ENCODE peak calls at places on chromosome 3, in ten cellular contexts. U is testis, Y is uterus, G is transverse colon, F is body of pancreas, J is fibroblast of lung, L is upper lobe of right lung, H is esophagus squamous epithelium, B is cardiac muscle cell, P is lower lobe of right lung. S is an unnamed sample.

GRCh38 chr3:191158247-191158646 is 40.8 kb upstream of the OSTN start:
- DNase-seq in U (no peak), Y (no peak), G (no peak), F (no peak), J (no peak), L (no peak), H (no peak), B (no peak), P (no peak), S (no peak)

GRCh38 chr3:71543371-71544016 is 40.0 kb downstream of the FOXP1 start:
- DNase-seq in U (no peak), Y (peak; percentile 17), G (no peak), F (no peak), J (no peak), L (no peak), H (no peak), B (no peak), P (no peak), S (peak; percentile 37)

GRCh38 chr3:99637041-99637380 is 1.4 kb upstream of the COL8A1 start:
- DNase-seq in U (no peak), Y (no peak), G (no peak), F (no peak), J (no peak), L (no peak), H (no peak), B (peak; percentile 63), P (no peak), S (no peak)

GRCh38 chr3:58214484-58215316 is 3.9 kb upstream of the DNASE1L3 start:
- DNase-seq in U (no peak), Y (no peak), G (peak; percentile 24), F (peak; percentile 19), J (no peak), L (peak; percentile 68), H (no peak), B (no peak), P (peak; percentile 58), S (no peak)

GRCh38 chr3:181720281-181720680 is 8.6 kb downstream of the SOX2 start:
- DNase-seq in U (no peak), Y (no peak), G (no peak), F (no peak), J (peak; percentile 80), L (no peak), H (no peak), B (no peak), P (no peak), S (no peak)

GRCh38 chr3:133570139-133570936 is 3.1 kb upstream of the CDV3 start:
- DNase-seq in U (peak; percentile 10), Y (no peak), G (no peak), F (peak; percentile 34), J (peak; percentile 96), L (no peak), H (no peak), B (peak; percentile 88), P (no peak), S (no peak)

GRCh38 chr3:56981445-56982230 is 78.8 kb upstream of the SPATA12 start:
- DNase-seq in U (no peak), Y (no peak), G (no peak), F (no peak), J (no peak), L (no peak), H (no peak), B (no peak), P (no peak), S (no peak)

GRCh38 chr3:42061711-42062408 is 29.3 kb upstream of the TRAK1 start:
- DNase-seq in U (no peak), Y (peak; percentile 74), G (peak; percentile 72), F (peak; percentile 40), J (peak; percentile 94), L (no peak), H (no peak), B (peak; percentile 92), P (peak; percentile 63), S (peak; percentile 94)

GRCh38 chr3:178880274-178880673 is 191.3 kb downstream of the ZMAT3 start:
- DNase-seq in U (no peak), Y (no peak), G (no peak), F (no peak), J (no peak), L (no peak), H (no peak), B (no peak), P (no peak), S (no peak)

DNA sequence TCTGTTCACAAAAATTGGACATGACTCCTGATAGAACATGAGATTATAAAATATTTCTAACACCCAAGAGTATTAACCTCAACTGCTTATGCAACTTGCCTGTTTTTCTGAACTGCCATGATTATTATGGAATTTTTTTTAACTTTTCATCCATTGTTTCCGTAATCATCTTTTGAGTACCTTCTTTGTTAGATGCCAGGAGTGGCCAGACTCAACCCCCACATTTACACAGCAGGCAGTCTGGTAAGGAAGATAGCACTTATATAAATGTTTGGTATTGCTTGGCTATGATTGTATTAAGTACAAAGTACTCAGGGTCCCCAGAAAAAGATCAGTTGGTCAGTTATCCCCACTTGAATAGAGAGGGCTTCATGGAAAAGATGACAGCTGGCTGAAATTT is 74.3 kb downstream of the CRYBG3 start:
- DNase-seq in U (no peak), Y (no peak), G (no peak), F (no peak), J (no peak), L (no peak), H (no peak), B (no peak), P (no peak), S (no peak)
- H3K4me1 ChIP-seq in U (no peaks in the 10 kb centered on the region), Y (no peaks in the 10 kb centered on the region), G (peaks cover 5% of the 10 kb centered on the region), F (peaks cover 2% of the 10 kb centered on the region), J (no peaks in the 10 kb centered on the region), L (peaks cover 5% of the 10 kb centered on the region), H (peaks cover 7% of the 10 kb centered on the region), B (no peaks in the 10 kb centered on the region), P (peaks cover 5% of the 10 kb centered on the region), S (peaks cover 5% of the 10 kb centered on the region)

GRCh38 chr3:184380627-184381260 is 890 bp downstream of the CHRD start:
- DNase-seq in U (no peak), Y (peak; percentile 47), G (no peak), F (no peak), J (no peak), L (no peak), H (no peak), B (no peak), P (no peak), S (no peak)

GRCh38 chr3:184383033-184383740 is 3.3 kb downstream of the CHRD start:
- DNase-seq in U (no peak), Y (no peak), G (no peak), F (no peak), J (no peak), L (no peak), H (no peak), B (no peak), P (no peak), S (no peak)

GRCh38 chr3:184382326-184383032 is 2.6 kb downstream of the CHRD start:
- DNase-seq in U (no peak), Y (no peak), G (no peak), F (no peak), J (no peak), L (no peak), H (no peak), B (no peak), P (no peak), S (no peak)

GRCh38 chr3:184380210-184380626 is 364 bp downstream of the CHRD start:
- DNase-seq in U (peak; percentile 54), Y (peak; percentile 83), G (peak; percentile 65), F (peak; percentile 77), J (peak; percentile 42), L (peak; percentile 83), H (no peak), B (peak; percentile 51), P (peak; percentile 66), S (peak; percentile 63)

GRCh38 chr3:184381261-184382224 is 1.7 kb downstream of the CHRD start:
- DNase-seq in U (no peak), Y (no peak), G (no peak), F (no peak), J (no peak), L (no peak), H (no peak), B (no peak), P (no peak), S (no peak)
- H3K4me3 ChIP-seq in U (no peak overlapping the region), Y (peak overlapping the region; percentile 67), G (peak overlapping the region; percentile 7), F (no peak overlapping the region), J (no peak overlapping the region), L (peak overlapping the region; percentile 48), H (peak overlapping the region; percentile 80), B (no peak overlapping the region), P (peak overlapping the region; percentile 53), S (peak overlapping the region; percentile 45)

GRCh38 chr3:11819146-11819545 is 27.5 kb downstream of the TAMM41 start:
- DNase-seq in U (no peak), Y (no peak), G (no peak), F (no peak), J (no peak), L (no peak), H (no peak), B (no peak), P (no peak), S (no peak)

GRCh38 chr3:11820540-11821041 is 26.1 kb downstream of the TAMM41 start:
- DNase-seq in U (peak; percentile 27), Y (no peak), G (no peak), F (peak; percentile 43), J (peak; percentile 53), L (no peak), H (no peak), B (peak; percentile 2), P (no peak), S (no peak)

DNA sequence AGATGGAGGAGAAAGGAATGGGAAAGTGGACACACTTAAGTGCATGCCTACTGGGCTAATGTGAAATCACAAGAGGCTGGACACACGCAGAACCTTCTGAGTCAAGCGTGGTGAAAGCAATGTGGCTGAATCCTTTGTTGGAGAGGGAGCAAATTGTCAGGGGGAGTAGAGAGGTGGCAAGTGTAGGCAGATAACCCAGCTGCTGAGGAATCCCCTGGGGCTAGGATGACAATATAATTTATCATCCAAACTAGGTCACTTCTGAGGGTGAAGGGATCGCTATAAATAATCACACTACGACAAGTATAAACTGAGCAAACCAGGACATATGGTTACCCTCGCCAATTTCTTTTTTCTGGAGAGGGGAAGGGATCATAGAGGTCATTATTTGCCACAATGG is 28.7 kb downstream of the TAMM41 start:
- DNase-seq in U (no peak), Y (no peak), G (no peak), F (no peak), J (peak; percentile 27), L (no peak), H (no peak), B (no peak), P (no peak), S (no peak)
- H3K27ac ChIP-seq in U (no peak overlapping the region), Y (no peak overlapping the region), G (no peak overlapping the region), F (no peak overlapping the region), J (no peak overlapping the region), L (no peak overlapping the region), H (peak overlapping the region; percentile 14), B (no peak overlapping the region), P (no peak overlapping the region), S (peak overlapping the region; percentile 15)

DNA sequence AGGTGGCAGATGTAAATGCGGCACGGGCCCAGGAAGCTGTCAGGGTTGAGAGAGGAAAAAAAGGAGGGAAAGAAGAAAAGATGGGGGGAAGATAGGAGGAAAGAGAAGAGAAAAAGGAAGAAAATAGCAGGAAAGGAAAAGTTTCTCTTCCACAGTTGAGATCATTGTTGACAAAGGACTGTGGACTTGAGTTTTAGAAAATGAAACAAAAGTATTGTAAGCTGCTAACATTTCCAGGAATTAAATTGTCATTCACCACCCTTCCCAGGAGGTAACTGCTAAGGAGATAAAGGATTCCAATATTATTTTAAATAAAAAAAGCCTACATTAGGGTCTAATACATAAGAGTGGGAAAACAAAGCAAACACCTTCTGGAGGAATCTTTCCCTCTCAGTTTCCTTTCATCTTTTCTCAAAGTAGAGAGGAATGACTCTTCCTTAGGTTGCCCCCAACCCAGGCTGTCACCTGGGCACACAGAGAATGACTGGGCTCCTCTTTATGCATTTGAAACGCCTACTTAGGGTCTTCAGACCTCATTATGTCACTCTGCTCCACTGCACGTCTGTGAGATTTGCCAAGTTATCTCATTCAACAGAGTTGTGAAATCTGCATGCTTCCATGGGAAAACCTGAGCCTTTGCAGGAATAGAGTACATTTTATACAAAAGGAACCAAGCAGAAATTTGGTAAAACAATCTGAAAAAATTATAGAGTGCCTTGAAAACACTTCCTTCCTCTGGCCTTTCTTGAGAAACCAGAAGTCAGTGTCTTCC is 194.0 kb downstream of the TNIK start:
- DNase-seq in U (no peak), Y (no peak), G (no peak), F (no peak), J (peak; percentile 43), L (no peak), H (no peak), B (peak; percentile 62), P (no peak), S (no peak)
- H3K4me1 ChIP-seq in U (peaks cover 13% of the 10 kb centered on the region), Y (no peaks in the 10 kb centered on the region), G (no peaks in the 10 kb centered on the region), F (peaks cover 10% of the 10 kb centered on the region), J (peaks cover 2% of the 10 kb centered on the region), L (peaks cover 20% of the 10 kb centered on the region), H (peaks cover 59% of the 10 kb centered on the region), B (peaks cover 27% of the 10 kb centered on the region), P (peaks cover 21% of the 10 kb centered on the region), S (peaks cover 25% of the 10 kb centered on the region)

S was measured in gastrocnemius medialis.